ENCODE peak calls at places on chromosomes 5 and 9, in four cellular contexts. R is GM23248, U is SK-N-SH, B is neural progenitor cell. A is an unnamed sample.

GRCh38 chr9:13942695-13943094 is 371.2 kb downstream of the NFIB start:
- DNase-seq in R (peak; percentile 96), U (no peak), B (no peak), A (no peak)

GRCh38 chr5:158430166-158430828 is 571.4 kb upstream of the CLINT1 start:
- DNase-seq in R (peak; percentile 45), U (no peak), B (no peak), A (peak; percentile 73)

GRCh38 chr9:133837644-133838597 is 99.8 kb upstream of the SARDH start:
- DNase-seq in R (no peak), U (no peak), B (peak; percentile 80), A (no peak)

GRCh38 chr9:78300209-78300608 is 3.3 kb downstream of the PSAT1 start:
- DNase-seq in R (no peak), U (no peak), B (no peak), A (no peak)

GRCh38 chr9:129624947-129625346 is 1.0 kb upstream of the NTMT1 start:
- DNase-seq in R (no peak), U (no peak), B (no peak), A (no peak)

GRCh38 chr9:130774183-130774582 is 60.9 kb upstream of the ABL1 start:
- DNase-seq in R (peak; percentile 46), U (no peak), B (no peak), A (no peak)

GRCh38 chr9:21551401-21551800 is 69.3 kb upstream of the IFNE start:
- DNase-seq in R (no peak), U (no peak), B (no peak), A (no peak)

GRCh38 chr5:132457371-132458225 is 33.0 kb downstream of the IRF1 start:
- DNase-seq in R (peak; percentile 92), U (no peak), B (no peak), A (no peak)

GRCh38 chr9:84501587-84501986 is 161.0 kb upstream of the SLC28A3 start:
- DNase-seq in R (peak; percentile 3), U (no peak), B (no peak), A (no peak)

GRCh38 chr9:116646661-116647514 is 40.2 kb upstream of the TRIM32 start:
- DNase-seq in R (peak; percentile 70), U (peak; percentile 25), B (peak; percentile 65), A (peak; percentile 16)

GRCh38 chr9:107815782-107816181 is 326.2 kb upstream of the KLF4 start:
- DNase-seq in R (no peak), U (no peak), B (no peak), A (no peak)

GRCh38 chr5:110853267-110853666 is 114.5 kb downstream of the SLC25A46 start:
- DNase-seq in R (peak; percentile 2), U (no peak), B (no peak), A (no peak)

GRCh38 chr5:116137544-116138378 is 52.9 kb downstream of the COMMD10 start:
- DNase-seq in R (peak; percentile 71), U (peak; percentile 37), B (peak; percentile 69), A (peak; percentile 65)

GRCh38 chr5:169577966-169578365 is 5.6 kb upstream of the SPDL1 start:
- DNase-seq in R (peak; percentile 79), U (peak; percentile 8), B (peak; percentile 34), A (peak; percentile 28)

GRCh38 chr9:114078781-114079156 is 669 bp upstream of the AMBP start:
- DNase-seq in R (no peak), U (no peak), B (no peak), A (no peak)

GRCh38 chr9:137582286-137582860 is 3.6 kb upstream of the DPH7 start:
- DNase-seq in R (peak; percentile 43), U (peak; percentile 50), B (peak; percentile 57), A (no peak)

GRCh38 chr9:78298046-78298511 is 1.2 kb downstream of the PSAT1 start:
- DNase-seq in R (peak; percentile 25), U (peak; percentile 56), B (peak; percentile 63), A (no peak)

GRCh38 chr5:27308151-27308550 is 269.8 kb upstream of the CDH9 start:
- DNase-seq in R (peak; percentile 53), U (no peak), B (no peak), A (no peak)

GRCh38 chr5:125478599-125478998 is 732.2 kb upstream of the ZNF608 start:
- DNase-seq in R (no peak), U (no peak), B (no peak), A (no peak)

GRCh38 chr5:129460951-129461815 is 1.1 kb downstream of the ADAMTS19 start:
- DNase-seq in R (peak; percentile 6), U (peak; percentile 71), B (peak; percentile 80), A (peak; percentile 56)

GRCh38 chr5:2329741-2330140 is 421.7 kb downstream of the IRX2 start:
- DNase-seq in R (no peak), U (no peak), B (no peak), A (no peak)

GRCh38 chr9:38059233-38059936 is 9.6 kb downstream of the SHB start:
- DNase-seq in R (peak; percentile 41), U (no peak), B (no peak), A (no peak)

GRCh38 chr5:91219803-91220371 is 163.2 kb downstream of the ARRDC3 start:
- DNase-seq in R (no peak), U (peak; percentile 16), B (peak; percentile 7), A (peak; percentile 19)

GRCh38 chr5:111935022-111935421 is 178.0 kb upstream of the NREP start:
- DNase-seq in R (no peak), U (no peak), B (peak; percentile 6), A (no peak)

GRCh38 chr9:118782790-118783463 is 586.3 kb downstream of the BRINP1 start:
- DNase-seq in R (peak; percentile 1), U (peak; percentile 5), B (no peak), A (peak; percentile 43)

GRCh38 chr5:9712506-9713285 is 82.5 kb upstream of the TAS2R1 start:
- DNase-seq in R (peak; percentile 91), U (no peak), B (no peak), A (no peak)

GRCh38 chr9:129617167-129617566 is 3.7 kb downstream of the C9orf50 start:
- DNase-seq in R (peak; percentile 88), U (no peak), B (peak; percentile 55), A (peak; percentile 48)

GRCh38 chr5:43582082-43583005 is 20.6 kb upstream of the NNT start:
- DNase-seq in R (no peak), U (no peak), B (no peak), A (no peak)

GRCh38 chr5:150565868-150566267 is 57.9 kb downstream of the NDST1 start:
- DNase-seq in R (no peak), U (no peak), B (no peak), A (no peak)

GRCh38 chr5:174192901-174193300 is 147.4 kb downstream of the NSG2 start:
- DNase-seq in R (no peak), U (no peak), B (no peak), A (no peak)
- TF ChIP-seq EZH2phosphoT487 in R (no peak), U (no peak), B (no peak), A (no peak)

DNA sequence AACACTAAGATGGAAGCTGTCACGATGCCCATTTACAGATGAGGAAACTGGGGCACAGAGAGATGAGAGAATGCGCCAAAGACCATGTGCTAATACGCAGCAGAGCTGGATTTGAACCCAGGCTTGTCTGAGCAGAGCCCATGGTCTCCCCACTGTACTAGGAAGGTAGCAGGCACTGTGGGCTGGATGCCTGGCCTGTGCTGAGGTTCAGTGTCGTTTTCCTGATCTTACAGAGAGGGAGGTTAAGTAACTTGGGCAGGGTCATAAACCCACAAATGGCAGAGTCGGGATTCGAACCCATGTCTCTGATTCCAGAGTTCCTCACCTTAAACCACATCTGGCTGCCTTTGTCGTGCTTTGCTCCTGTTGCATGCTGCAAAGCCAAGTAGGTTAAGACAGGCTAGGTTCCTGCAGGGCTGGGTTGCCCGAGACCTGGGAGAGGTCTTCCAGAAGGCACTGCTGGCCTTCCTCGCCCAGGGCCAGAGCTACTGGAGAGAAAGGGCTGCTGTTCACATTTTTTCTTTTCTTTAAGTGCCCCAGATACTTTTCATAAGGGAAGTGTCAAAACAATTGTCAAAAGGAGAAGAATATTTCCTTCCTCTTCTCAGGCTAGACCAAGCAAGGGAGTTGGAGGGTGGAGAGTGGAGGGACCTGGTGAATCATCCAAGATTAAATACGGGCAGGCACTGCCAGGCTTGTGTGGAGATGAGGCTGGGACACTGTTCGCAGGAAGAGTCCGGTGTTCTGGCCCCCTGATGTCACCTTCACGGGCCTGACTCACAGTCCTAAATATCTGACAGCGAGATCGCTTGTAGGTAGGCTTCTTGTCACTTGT is 3.2 kb downstream of the NEK6 start:
- DNase-seq in R (peak; percentile 90), U (no peak), B (no peak), A (no peak)
- H3K4me3 ChIP-seq in R (peak overlapping the region; percentile 60), U (peak overlapping the region; percentile 47), B (no peak overlapping the region), A (no peak overlapping the region)

DNA sequence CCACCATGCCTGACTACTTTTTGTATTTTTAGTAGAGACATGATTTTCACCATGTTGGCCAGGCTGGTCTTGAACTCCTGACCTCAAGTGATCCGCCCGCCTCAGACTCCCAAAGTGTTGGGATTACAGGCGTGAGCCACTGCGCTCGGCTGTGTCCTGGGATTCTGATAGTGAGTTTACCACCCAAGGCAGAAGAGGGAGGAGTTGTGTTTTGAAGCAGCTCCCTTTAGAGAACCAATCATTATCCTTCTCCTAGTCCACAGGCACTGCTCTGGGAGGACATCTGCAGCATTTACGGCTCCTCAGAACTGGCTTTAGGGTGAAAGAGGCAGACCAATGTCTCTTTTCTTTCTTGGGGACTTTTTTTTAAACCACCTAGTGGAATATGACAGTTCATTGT is 5.7 kb downstream of the C9orf152 start:
- DNase-seq in R (no peak), U (no peak), B (no peak), A (no peak)
- H2AFZ ChIP-seq in R (no peak overlapping the region), U (no peak overlapping the region), B (no peak overlapping the region), A (no peak overlapping the region)

DNA sequence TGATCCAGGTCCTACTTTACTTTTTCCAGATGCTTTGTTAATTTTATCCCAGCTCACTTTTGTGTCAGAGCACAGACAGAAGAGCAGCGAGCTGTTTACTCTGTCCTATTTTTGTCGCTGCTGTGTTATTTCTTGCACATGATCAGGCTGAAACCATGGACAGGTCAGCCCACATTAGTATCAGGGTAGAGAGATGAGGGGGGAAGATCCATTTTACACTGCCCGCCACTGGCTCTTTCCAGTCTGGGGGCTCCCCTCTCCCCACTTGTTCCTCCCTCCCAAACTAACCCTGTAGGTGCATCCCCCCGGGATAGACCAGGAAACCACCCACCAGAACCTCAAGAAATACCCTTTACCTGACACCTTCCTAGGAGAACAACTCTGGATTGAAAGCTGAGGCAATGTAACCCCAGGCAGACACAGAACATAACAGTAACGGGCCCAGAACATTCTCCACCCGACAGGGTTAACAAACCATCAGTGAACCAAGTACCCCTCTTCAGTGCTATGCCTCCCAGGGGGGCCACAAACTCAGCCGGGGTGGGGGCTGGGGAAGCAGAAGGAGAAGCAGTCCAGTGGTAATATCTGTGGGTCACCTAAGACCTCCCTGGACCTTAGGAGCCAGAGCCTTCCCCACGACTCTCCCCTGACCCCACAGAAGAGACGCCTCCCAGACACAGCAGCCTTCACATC is 10.3 kb downstream of the VDAC1 start:
- DNase-seq in R (no peak), U (no peak), B (peak; percentile 16), A (no peak)
- TF ChIP-seq EZH2phosphoT487 in R (no peak), U (no peak), B (no peak), A (no peak)